ENCODE peak calls at places on chromosomes 11 and 22, in seven cellular contexts. One of them, this sample, is unnamed.

GRCh38 chr11:17591293-17591692 is 44.2 kb downstream of the OTOG start:
- DNase-seq in GOT3: no peak
- DNase-seq in T-helper 1 cell: no peak
- DNase-seq in GM12865: no peak
- DNase-seq in HCT116: no peak
- DNase-seq in fibroblast of mammary gland: no peak
- DNase-seq in EH: no peak
- DNase-seq in this sample: no peak

GRCh38 chr11:4979021-4979420 is 15.6 kb upstream of the OR51L1 start:
- DNase-seq in fibroblast of mammary gland: no peak
- DNase-seq in GOT3: no peak
- DNase-seq in EH: no peak
- DNase-seq in HCT116: no peak
- DNase-seq in T-helper 1 cell: no peak
- DNase-seq in GM12865: no peak
- DNase-seq in this sample: no peak

GRCh38 chr11:132844956-132845355 is 687.3 kb downstream of the OPCML start:
- DNase-seq in fibroblast of mammary gland: peak; percentile 33
- DNase-seq in T-helper 1 cell: no peak
- DNase-seq in HCT116: no peak
- DNase-seq in EH: peak; percentile 97
- DNase-seq in GM12865: no peak
- DNase-seq in GOT3: no peak
- DNase-seq in this sample: no peak

GRCh38 chr22:42635531-42635930 is 4.9 kb downstream of the ATP5MGL start:
- DNase-seq in GOT3: no peak
- DNase-seq in T-helper 1 cell: no peak
- DNase-seq in EH: peak; percentile 97
- DNase-seq in GM12865: no peak
- DNase-seq in HCT116: peak; percentile 85
- DNase-seq in fibroblast of mammary gland: peak; percentile 92
- DNase-seq in this sample: no peak

GRCh38 chr11:934437-934950 is 8.8 kb downstream of the AP2A2 start:
- DNase-seq in T-helper 1 cell: no peak
- DNase-seq in GM12865: no peak
- DNase-seq in HCT116: no peak
- DNase-seq in EH: no peak
- DNase-seq in fibroblast of mammary gland: no peak
- DNase-seq in GOT3: no peak
- DNase-seq in this sample: no peak

GRCh38 chr11:126384053-126384335 is 28.5 kb downstream of the ST3GAL4 start:
- DNase-seq in EH: no peak
- DNase-seq in fibroblast of mammary gland: no peak
- DNase-seq in GOT3: no peak
- DNase-seq in GM12865: no peak
- DNase-seq in T-helper 1 cell: no peak
- DNase-seq in HCT116: no peak
- DNase-seq in this sample: no peak

GRCh38 chr11:2674681-2675131 is 25.1 kb downstream of the KCNQ1OT1 start:
- DNase-seq in GM12865: no peak
- DNase-seq in EH: no peak
- DNase-seq in HCT116: no peak
- DNase-seq in fibroblast of mammary gland: no peak
- DNase-seq in T-helper 1 cell: no peak
- DNase-seq in GOT3: no peak
- DNase-seq in this sample: no peak

GRCh38 chr11:4072668-4073285 is 21.8 kb upstream of the RRM1 start:
- DNase-seq in T-helper 1 cell: peak; percentile 72
- DNase-seq in fibroblast of mammary gland: peak; percentile 82
- DNase-seq in GM12865: peak; percentile 84
- DNase-seq in GOT3: no peak
- DNase-seq in HCT116: peak; percentile 59
- DNase-seq in EH: peak; percentile 81
- DNase-seq in this sample: peak; percentile 62

GRCh38 chr11:78080818-78081495 is 1.3 kb upstream of the NDUFC2 start:
- DNase-seq in HCT116: no peak
- DNase-seq in GOT3: no peak
- DNase-seq in GM12865: no peak
- DNase-seq in fibroblast of mammary gland: peak; percentile 15
- DNase-seq in EH: peak; percentile 87
- DNase-seq in T-helper 1 cell: no peak
- DNase-seq in this sample: no peak

GRCh38 chr22:35785181-35785923 is 67.7 kb downstream of the APOL5 start:
- DNase-seq in T-helper 1 cell: no peak
- DNase-seq in fibroblast of mammary gland: peak; percentile 58
- DNase-seq in GOT3: no peak
- DNase-seq in HCT116: no peak
- DNase-seq in GM12865: no peak
- DNase-seq in EH: peak; percentile 75
- DNase-seq in this sample: no peak

GRCh38 chr22:30878516-30879365 is 89.8 kb downstream of the MORC2 start:
- DNase-seq in GM12865: no peak
- DNase-seq in fibroblast of mammary gland: no peak
- DNase-seq in GOT3: no peak
- DNase-seq in EH: peak; percentile 4
- DNase-seq in T-helper 1 cell: no peak
- DNase-seq in HCT116: no peak
- DNase-seq in this sample: no peak

GRCh38 chr11:72641900-72642814 is 32.1 kb downstream of the PDE2A start:
- DNase-seq in GOT3: no peak
- DNase-seq in EH: peak; percentile 47
- DNase-seq in T-helper 1 cell: no peak
- DNase-seq in fibroblast of mammary gland: no peak
- DNase-seq in GM12865: no peak
- DNase-seq in HCT116: no peak
- DNase-seq in this sample: peak; percentile 72

GRCh38 chr22:38900677-38901076 is 28.7 kb upstream of the CBX6 start:
- DNase-seq in fibroblast of mammary gland: no peak
- DNase-seq in T-helper 1 cell: no peak
- DNase-seq in HCT116: no peak
- DNase-seq in GOT3: no peak
- DNase-seq in GM12865: no peak
- DNase-seq in EH: no peak
- DNase-seq in this sample: no peak

GRCh38 chr11:68258363-68258765 is 13.4 kb downstream of the C11orf24 start:
- DNase-seq in HCT116: no peak
- DNase-seq in GM12865: no peak
- DNase-seq in T-helper 1 cell: no peak
- DNase-seq in EH: no peak
- DNase-seq in GOT3: no peak
- DNase-seq in fibroblast of mammary gland: no peak
- DNase-seq in this sample: no peak

GRCh38 chr11:1701041-1701807 is 4.2 kb downstream of the KRTAP5-6 start:
- DNase-seq in HCT116: no peak
- DNase-seq in GM12865: no peak
- DNase-seq in T-helper 1 cell: no peak
- DNase-seq in EH: no peak
- DNase-seq in fibroblast of mammary gland: no peak
- DNase-seq in GOT3: no peak
- DNase-seq in this sample: no peak

GRCh38 chr11:80441821-80442220 is 1001.0 kb upstream of the TENM4 start:
- DNase-seq in fibroblast of mammary gland: peak; percentile 5
- DNase-seq in EH: no peak
- DNase-seq in GOT3: no peak
- DNase-seq in T-helper 1 cell: no peak
- DNase-seq in GM12865: no peak
- DNase-seq in HCT116: no peak
- DNase-seq in this sample: no peak

GRCh38 chr11:64850979-64851567 is 6.6 kb upstream of the CDC42BPG start:
- DNase-seq in fibroblast of mammary gland: no peak
- DNase-seq in GOT3: no peak
- DNase-seq in HCT116: no peak
- DNase-seq in T-helper 1 cell: peak; percentile 58
- DNase-seq in GM12865: peak; percentile 96
- DNase-seq in EH: peak; percentile 55
- DNase-seq in this sample: peak; percentile 88

GRCh38 chr22:48941903-48942625 is 885.6 kb downstream of the BRD1 start:
- DNase-seq in HCT116: no peak
- DNase-seq in T-helper 1 cell: no peak
- DNase-seq in EH: no peak
- DNase-seq in fibroblast of mammary gland: no peak
- DNase-seq in GOT3: no peak
- DNase-seq in GM12865: no peak
- DNase-seq in this sample: no peak

GRCh38 chr11:70846781-70847400 is 405.5 kb downstream of the SHANK2 start:
- DNase-seq in GM12865: no peak
- DNase-seq in T-helper 1 cell: no peak
- DNase-seq in GOT3: no peak
- DNase-seq in EH: no peak
- DNase-seq in fibroblast of mammary gland: no peak
- DNase-seq in HCT116: no peak
- DNase-seq in this sample: no peak

GRCh38 chr11:102469196-102469821 is 16.7 kb upstream of the TMEM123 start:
- DNase-seq in GOT3: no peak
- DNase-seq in fibroblast of mammary gland: peak; percentile 56
- DNase-seq in EH: peak; percentile 79
- DNase-seq in T-helper 1 cell: no peak
- DNase-seq in GM12865: no peak
- DNase-seq in HCT116: no peak
- DNase-seq in this sample: no peak

GRCh38 chr22:46119729-46120419 is 30.5 kb upstream of the PPARA start:
- DNase-seq in GM12865: no peak
- DNase-seq in GOT3: no peak
- DNase-seq in fibroblast of mammary gland: peak; percentile 92
- DNase-seq in EH: peak; percentile 88
- DNase-seq in T-helper 1 cell: no peak
- DNase-seq in HCT116: no peak
- DNase-seq in this sample: no peak

GRCh38 chr11:6746086-6746618 is 25.6 kb downstream of the OR2AG2 start:
- DNase-seq in HCT116: no peak
- DNase-seq in T-helper 1 cell: peak; percentile 84
- DNase-seq in fibroblast of mammary gland: no peak
- DNase-seq in GM12865: peak; percentile 87
- DNase-seq in GOT3: no peak
- DNase-seq in EH: no peak
- DNase-seq in this sample: peak; percentile 31

GRCh38 chr22:46078241-46079092 is 71.9 kb upstream of the PPARA start:
- DNase-seq in EH: peak; percentile 87
- DNase-seq in T-helper 1 cell: no peak
- DNase-seq in fibroblast of mammary gland: peak; percentile 77
- DNase-seq in GM12865: no peak
- DNase-seq in GOT3: no peak
- DNase-seq in HCT116: no peak
- DNase-seq in this sample: no peak

GRCh38 chr11:57481915-57482781 is 21.8 kb downstream of the RTN4RL2 start:
- DNase-seq in HCT116: no peak
- DNase-seq in GM12865: no peak
- DNase-seq in T-helper 1 cell: no peak
- DNase-seq in fibroblast of mammary gland: no peak
- DNase-seq in GOT3: no peak
- DNase-seq in EH: no peak
- DNase-seq in this sample: no peak

GRCh38 chr11:67022961-67023956 is at the start of gene SYT12:
- DNase-seq in T-helper 1 cell: no peak
- DNase-seq in EH: no peak
- DNase-seq in GM12865: no peak
- DNase-seq in fibroblast of mammary gland: no peak
- DNase-seq in GOT3: no peak
- DNase-seq in HCT116: no peak
- DNase-seq in this sample: no peak

GRCh38 chr11:36312593-36312990 is 16.5 kb downstream of the PRR5L start:
- DNase-seq in fibroblast of mammary gland: peak; percentile 84
- DNase-seq in HCT116: no peak
- DNase-seq in GM12865: no peak
- DNase-seq in EH: peak; percentile 75
- DNase-seq in GOT3: no peak
- DNase-seq in T-helper 1 cell: no peak
- DNase-seq in this sample: no peak

GRCh38 chr11:9726313-9727022 is 62.6 kb downstream of the SWAP70 start:
- DNase-seq in fibroblast of mammary gland: peak; percentile 76
- DNase-seq in GOT3: no peak
- DNase-seq in EH: peak; percentile 66
- DNase-seq in GM12865: peak; percentile 60
- DNase-seq in HCT116: peak; percentile 23
- DNase-seq in T-helper 1 cell: no peak
- DNase-seq in this sample: no peak

GRCh38 chr11:121508449-121508848 is 55.7 kb upstream of the SORL1-AS1 start:
- DNase-seq in GOT3: no peak
- DNase-seq in GM12865: no peak
- DNase-seq in T-helper 1 cell: no peak
- DNase-seq in EH: no peak
- DNase-seq in fibroblast of mammary gland: no peak
- DNase-seq in HCT116: no peak
- DNase-seq in this sample: no peak

This sample was measured in GM13977.